ENCODE peak calls at places on chromosomes 1 and 21, in ten cellular contexts. Y is ovary, V is stomach, N is suprapubic skin, P is tibial nerve, D is uterus, L is breast epithelium, C is A549, X is IMR-90, T is body of pancreas. S is an unnamed sample.

GRCh38 chr1:154807048-154807591 is 63.0 kb downstream of the KCNN3 start:
- DNase-seq in D (no peak), C (no peak), V (no peak), Y (no peak), N (no peak), P (no peak), T (no peak), L (no peak), X (no peak), S (no peak)

GRCh38 chr1:86938450-86938849 is 24.0 kb downstream of the HS2ST1 start:
- DNase-seq in X (peak; percentile 15), T (no peak), L (no peak), N (no peak), Y (no peak), D (no peak), C (no peak), V (no peak), P (no peak), S (no peak)

GRCh38 chr1:40773748-40774265 is 9.8 kb upstream of the KCNQ4 start:
- DNase-seq in Y (peak; percentile 7), V (no peak), D (no peak), N (no peak), T (no peak), L (no peak), X (no peak), C (no peak), P (no peak), S (no peak)

GRCh38 chr1:169844941-169845608 is 48.6 kb downstream of the SCYL3 start:
- DNase-seq in V (no peak), D (no peak), N (no peak), P (no peak), X (peak; percentile 22), C (no peak), Y (no peak), L (no peak), T (no peak), S (no peak)

GRCh38 chr1:196680107-196680506 is 28.3 kb downstream of the CFH start:
- DNase-seq in L (no peak), T (no peak), Y (no peak), C (no peak), V (no peak), X (peak; percentile 60), P (no peak), D (no peak), N (no peak), S (no peak)

GRCh38 chr1:47684964-47685762 is 247.3 kb downstream of the FOXD2 start:
- DNase-seq in C (no peak), X (no peak), L (no peak), P (no peak), D (no peak), N (peak; percentile 47), T (no peak), Y (no peak), V (no peak), S (peak; percentile 57)

GRCh38 chr1:182368369-182368768 is 23.2 kb downstream of the GLUL start:
- DNase-seq in T (no peak), D (no peak), V (no peak), P (no peak), N (no peak), C (no peak), Y (no peak), L (no peak), X (no peak), S (no peak)

GRCh38 chr1:214500349-214501055 is 50.9 kb downstream of the PTPN14 start:
- DNase-seq in V (no peak), L (no peak), T (no peak), Y (no peak), D (no peak), N (no peak), X (peak; percentile 66), C (no peak), P (no peak), S (no peak)

GRCh38 chr1:160539896-160540858 is 17.1 kb upstream of the SLAMF6 start:
- DNase-seq in T (peak; percentile 36), Y (no peak), N (no peak), L (no peak), V (peak; percentile 63), D (no peak), P (no peak), X (no peak), C (no peak), S (no peak)

GRCh38 chr1:191368891-191369654 is 789.2 kb upstream of the RGS18 start:
- DNase-seq in Y (no peak), V (no peak), T (peak; percentile 46), P (no peak), C (peak; percentile 16), N (no peak), X (no peak), D (no peak), L (no peak), S (no peak)

GRCh38 chr1:117815105-117815812 is 114.2 kb downstream of the GDAP2 start:
- DNase-seq in P (no peak), D (no peak), C (no peak), X (peak; percentile 70), V (no peak), L (no peak), T (no peak), Y (no peak), N (no peak), S (no peak)

GRCh38 chr1:170618418-170618817 is 45.5 kb upstream of the PRRX1 start:
- DNase-seq in Y (no peak), T (no peak), D (no peak), C (no peak), V (no peak), L (no peak), P (no peak), N (no peak), X (no peak), S (no peak)

GRCh38 chr1:50438945-50439344 is 15.7 kb upstream of the DMRTA2 start:
- DNase-seq in V (no peak), Y (no peak), C (peak; percentile 15), P (no peak), L (no peak), T (no peak), D (no peak), N (no peak), X (peak; percentile 20), S (no peak)

GRCh38 chr21:46121286-46122221 is 23.6 kb downstream of the COL6A2 start:
- DNase-seq in Y (peak; percentile 24), L (no peak), D (peak; percentile 18), T (peak; percentile 5), X (no peak), C (no peak), P (no peak), N (peak; percentile 77), V (peak; percentile 19), S (no peak)

GRCh38 chr1:43587594-43587993 is 56.9 kb downstream of the PTPRF start:
- DNase-seq in T (no peak), L (peak; percentile 56), D (no peak), P (no peak), Y (no peak), V (no peak), N (no peak), X (peak; percentile 40), C (no peak), S (no peak)

GRCh38 chr1:16981269-16981849 is 939 bp upstream of the MFAP2 start:
- DNase-seq in D (no peak), C (no peak), Y (no peak), V (no peak), P (no peak), T (no peak), N (no peak), L (no peak), X (peak; percentile 92), S (no peak)

GRCh38 chr1:67264899-67265298 is 42.8 kb upstream of the IL12RB2 start:
- DNase-seq in Y (no peak), T (no peak), L (no peak), D (no peak), C (no peak), X (no peak), P (no peak), V (no peak), N (no peak), S (no peak)
- H3K4me1 ChIP-seq in Y (no peaks in the 10 kb centered on the region), T (no peaks in the 10 kb centered on the region), L (no peaks in the 10 kb centered on the region), D (no peaks in the 10 kb centered on the region), C (no peaks in the 10 kb centered on the region), X (no peaks in the 10 kb centered on the region), P (no peaks in the 10 kb centered on the region), V (no peaks in the 10 kb centered on the region), N (no peaks in the 10 kb centered on the region), S (no peaks in the 10 kb centered on the region)

GRCh38 chr1:177439301-177439700 is 268.5 kb downstream of the BRINP2 start:
- DNase-seq in P (no peak), X (no peak), L (no peak), Y (no peak), V (no peak), C (no peak), N (no peak), T (no peak), D (no peak), S (no peak)
- TF ChIP-seq POLR2A in P (no peak), X (no peak), L (no peak), Y (no peak), V (no peak), C (no peak), N (no peak), T (no peak), D (no peak), S (no peak)

DNA sequence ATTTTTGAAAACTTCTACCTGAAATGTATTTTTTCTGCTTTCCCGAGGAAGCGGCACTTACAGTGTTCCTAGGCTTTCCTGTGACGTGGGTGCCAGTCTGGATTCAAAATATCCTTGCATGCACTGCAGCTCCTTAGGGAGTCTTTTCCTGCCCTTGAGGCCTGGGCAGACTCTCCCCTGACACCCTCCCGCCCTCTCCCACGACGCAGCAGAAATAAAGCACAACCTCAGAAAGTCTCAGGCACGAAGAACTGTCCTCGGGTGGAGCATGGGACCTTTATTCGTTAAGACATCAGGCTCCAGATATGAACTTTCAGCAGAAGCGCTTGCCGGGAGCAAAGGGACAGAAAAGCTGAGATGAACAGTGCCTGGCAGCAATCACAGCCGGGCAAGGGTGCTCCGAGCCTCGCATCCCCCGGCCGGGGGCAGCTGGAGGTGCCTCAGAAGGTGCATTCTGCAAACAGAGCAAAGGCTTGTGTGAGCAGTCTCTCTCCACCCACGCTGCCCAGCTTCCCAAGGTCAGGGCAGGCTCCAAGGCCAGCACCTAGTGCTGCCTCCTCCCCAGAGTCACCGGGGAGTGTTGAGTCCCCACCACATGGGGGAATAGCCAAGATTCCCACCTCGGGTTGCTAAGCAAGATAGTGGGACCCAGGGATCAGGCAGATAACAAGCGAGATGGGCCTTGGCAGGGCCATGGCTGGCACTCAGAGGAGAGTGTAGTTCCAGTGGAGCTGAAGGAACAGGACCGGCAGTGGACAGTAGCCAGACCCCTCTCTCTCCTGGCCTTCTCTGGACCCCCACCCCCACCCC is 3.2 kb downstream of the TFF3 start:
- DNase-seq in L (no peak), X (no peak), D (no peak), T (no peak), V (no peak), C (no peak), P (no peak), N (no peak), Y (no peak), S (no peak)
- H3K4me1 ChIP-seq in L (no peaks in the 10 kb centered on the region), X (no peaks in the 10 kb centered on the region), D (no peaks in the 10 kb centered on the region), T (peaks cover 37% of the 10 kb centered on the region), V (peaks cover 46% of the 10 kb centered on the region), C (no peaks in the 10 kb centered on the region), P (no peaks in the 10 kb centered on the region), N (peaks cover 9% of the 10 kb centered on the region), Y (peaks cover 1% of the 10 kb centered on the region), S (peaks cover 11% of the 10 kb centered on the region)

DNA sequence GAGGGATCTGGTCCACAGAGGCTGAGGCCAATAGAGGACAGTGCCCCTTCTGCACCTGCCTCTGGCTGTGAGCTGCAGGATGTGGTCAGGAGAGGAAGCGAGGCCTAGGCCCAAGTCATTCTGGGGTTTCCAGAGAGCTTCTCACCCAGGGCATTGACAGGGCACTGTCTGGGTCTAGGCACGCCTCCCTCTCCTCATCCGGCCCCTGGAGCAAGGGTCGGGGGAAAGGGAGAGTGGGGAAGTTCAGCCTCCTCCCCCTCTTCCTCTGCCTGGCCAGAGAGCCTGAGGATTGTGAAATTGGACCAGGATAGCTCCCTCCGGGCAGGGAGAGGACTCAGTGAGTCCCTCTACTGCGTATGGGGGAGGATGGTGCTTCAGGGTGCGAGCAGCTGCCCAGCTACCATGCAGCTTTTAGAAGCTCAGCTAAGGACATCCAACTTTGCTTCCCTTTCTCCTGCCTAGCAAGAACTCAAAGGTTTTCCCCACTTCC is 6.3 kb upstream of the INAVA start:
- DNase-seq in C (no peak), N (no peak), Y (no peak), X (no peak), V (no peak), D (no peak), L (no peak), P (no peak), T (no peak), S (no peak)
- TF ChIP-seq POLR2A in C (no peak), N (no peak), Y (no peak), X (no peak), V (no peak), D (no peak), L (no peak), P (no peak), T (no peak), S (no peak)

S was measured in prostate gland.